ENCODE peak calls at places on chromosomes 16 and 17, in four cellular contexts. B, J, P and Z are unnamed samples.
A peak's percentile ranks its signal among the peaks of the same experiment; 100 is the strongest.

GRCh38 chr17:48733632-48734327 is 5.2 kb upstream of the HOXB13 start:
- DNase-seq in P (no peak), B (no peak), J (no peak), Z (no peak)

GRCh38 chr17:28896884-28897768 is at the start of gene FLOT2:
- DNase-seq in B (peak; percentile 48), P (peak; percentile 22), J (peak; percentile 84), Z (peak; percentile 30)

GRCh38 chr17:32588135-32588534 is 101.3 kb downstream of the CDK5R1 start:
- DNase-seq in B (no peak), P (no peak), J (no peak), Z (no peak)

GRCh38 chr16:84266451-84266850 is 26.6 kb upstream of the KCNG4 start:
- DNase-seq in B (no peak), J (peak; percentile 88), P (peak; percentile 71), Z (peak; percentile 47)

GRCh38 chr16:84294196-84295142 is at the start of gene WFDC1:
- DNase-seq in J (no peak), P (no peak), B (no peak), Z (peak; percentile 19)

GRCh38 chr16:678858-679807 is 1.1 kb upstream of the STUB1 start:
- DNase-seq in B (no peak), J (peak; percentile 75), P (peak; percentile 49), Z (peak; percentile 30)

GRCh38 chr17:71460943-71461342 is 659.9 kb upstream of the SOX9 start:
- DNase-seq in B (no peak), J (no peak), P (no peak), Z (peak; percentile 43)

GRCh38 chr17:81002409-81003361 is 11.0 kb downstream of the CHMP6 start:
- DNase-seq in J (peak; percentile 84), P (peak; percentile 64), B (no peak), Z (peak; percentile 63)

GRCh38 chr17:62319846-62320245 is 60.5 kb upstream of the EFCAB3 start:
- DNase-seq in P (no peak), J (no peak), B (no peak), Z (no peak)

DNA sequence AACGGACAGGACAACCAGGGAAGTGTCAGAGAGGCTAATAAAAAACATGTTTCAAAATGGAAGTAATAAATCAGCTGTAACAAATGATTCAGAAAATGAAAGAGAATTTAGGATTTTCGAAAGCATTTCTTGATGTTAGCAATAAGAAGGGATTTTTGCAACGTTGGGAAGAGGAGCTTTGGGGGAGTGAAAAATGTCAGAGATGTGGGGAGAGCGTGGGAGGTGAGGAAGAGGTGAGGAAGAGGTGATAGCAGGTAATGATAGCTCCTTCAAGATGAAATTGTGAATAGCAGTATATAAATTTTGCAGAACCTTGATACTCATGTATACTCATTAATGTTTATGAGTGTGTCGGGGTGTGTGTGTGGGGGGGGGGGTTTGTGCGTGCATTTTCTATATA is 76.2 kb upstream of the COX10 start:
- DNase-seq in J (no peak), B (no peak), P (no peak), Z (no peak)
- H3K9me1 ChIP-seq in J (no peaks in the 10 kb centered on the region), B (no peaks in the 10 kb centered on the region), P (no peaks in the 10 kb centered on the region), Z (no peaks in the 10 kb centered on the region)

DNA sequence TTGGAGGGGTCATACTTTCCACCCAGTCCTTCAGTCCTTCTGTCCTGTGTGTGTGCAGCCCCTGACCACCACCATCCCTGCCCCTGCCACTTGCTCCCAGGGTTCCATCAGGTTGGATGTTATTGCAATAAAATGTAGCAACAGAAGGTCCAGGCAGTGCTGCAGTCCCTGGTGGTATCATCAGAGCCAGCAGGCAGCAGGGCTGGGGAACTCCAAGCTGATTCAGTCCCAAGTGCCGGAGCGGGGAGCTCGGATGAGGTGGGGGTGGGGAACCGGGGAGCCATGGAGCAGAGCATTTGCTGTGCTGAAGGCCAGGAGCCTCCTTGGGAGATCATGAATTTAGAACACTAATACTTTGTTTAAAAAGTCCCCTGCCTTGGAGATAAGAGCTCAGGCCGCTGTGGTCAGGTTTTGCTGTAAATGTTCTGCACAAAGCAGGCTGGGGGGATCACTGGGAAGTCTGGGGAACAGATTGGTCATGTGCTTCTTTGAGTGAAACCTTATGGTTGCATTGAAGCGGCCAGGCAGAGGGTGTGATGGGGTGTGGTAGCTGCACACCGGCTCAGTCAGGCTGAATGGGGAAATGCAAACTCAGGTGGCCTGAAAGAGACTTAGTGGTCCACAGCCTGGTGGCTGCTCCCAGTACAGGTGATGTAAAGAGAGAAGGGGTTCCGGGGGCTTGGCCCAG is 225.9 kb downstream of the SEC14L1 start:
- DNase-seq in J (no peak), B (no peak), P (no peak), Z (peak; percentile 86)
- H3K9me1 ChIP-seq in J (peaks cover 11% of the 10 kb centered on the region), B (peaks cover 34% of the 10 kb centered on the region), P (no peaks in the 10 kb centered on the region), Z (peaks cover 53% of the 10 kb centered on the region)

GRCh38 chr16:88549671-88550643 is 20.2 kb upstream of the ZC3H18 start:
- DNase-seq in B (no peak), P (no peak), J (no peak), Z (no peak)
- H3K9me1 ChIP-seq in B (no peaks in the 10 kb centered on the region), P (no peaks in the 10 kb centered on the region), J (no peaks in the 10 kb centered on the region), Z (no peaks in the 10 kb centered on the region)

GRCh38 chr16:14420721-14421488 is 209.2 kb downstream of the PARN start:
- DNase-seq in B (no peak), P (no peak), J (no peak), Z (no peak)
- H3K9me1 ChIP-seq in B (no peaks in the 10 kb centered on the region), P (no peaks in the 10 kb centered on the region), J (no peaks in the 10 kb centered on the region), Z (no peaks in the 10 kb centered on the region)

DNA sequence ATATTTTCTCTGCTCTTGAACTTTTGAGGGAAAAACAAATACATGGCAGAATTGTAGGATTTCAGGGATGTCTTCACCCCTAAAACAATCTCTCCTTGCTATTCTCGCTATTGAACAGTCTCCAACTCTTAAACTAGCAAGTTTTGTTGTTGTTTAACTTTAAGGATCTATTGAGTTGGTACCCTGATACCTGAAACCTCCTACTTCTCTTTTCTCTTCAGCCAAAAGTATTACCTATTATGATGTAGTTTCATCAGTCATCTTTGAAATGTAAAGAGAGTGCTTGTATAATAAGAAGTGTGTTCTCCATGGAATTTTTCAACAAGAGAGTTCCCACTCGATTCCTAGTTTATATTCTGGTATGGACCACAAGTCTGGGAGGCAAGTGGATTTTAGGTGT is 211.6 kb upstream of the TBX2 start:
- DNase-seq in B (no peak), P (no peak), J (no peak), Z (no peak)
- H3K9me1 ChIP-seq in B (no peaks in the 10 kb centered on the region), P (no peaks in the 10 kb centered on the region), J (no peaks in the 10 kb centered on the region), Z (no peaks in the 10 kb centered on the region)

DNA sequence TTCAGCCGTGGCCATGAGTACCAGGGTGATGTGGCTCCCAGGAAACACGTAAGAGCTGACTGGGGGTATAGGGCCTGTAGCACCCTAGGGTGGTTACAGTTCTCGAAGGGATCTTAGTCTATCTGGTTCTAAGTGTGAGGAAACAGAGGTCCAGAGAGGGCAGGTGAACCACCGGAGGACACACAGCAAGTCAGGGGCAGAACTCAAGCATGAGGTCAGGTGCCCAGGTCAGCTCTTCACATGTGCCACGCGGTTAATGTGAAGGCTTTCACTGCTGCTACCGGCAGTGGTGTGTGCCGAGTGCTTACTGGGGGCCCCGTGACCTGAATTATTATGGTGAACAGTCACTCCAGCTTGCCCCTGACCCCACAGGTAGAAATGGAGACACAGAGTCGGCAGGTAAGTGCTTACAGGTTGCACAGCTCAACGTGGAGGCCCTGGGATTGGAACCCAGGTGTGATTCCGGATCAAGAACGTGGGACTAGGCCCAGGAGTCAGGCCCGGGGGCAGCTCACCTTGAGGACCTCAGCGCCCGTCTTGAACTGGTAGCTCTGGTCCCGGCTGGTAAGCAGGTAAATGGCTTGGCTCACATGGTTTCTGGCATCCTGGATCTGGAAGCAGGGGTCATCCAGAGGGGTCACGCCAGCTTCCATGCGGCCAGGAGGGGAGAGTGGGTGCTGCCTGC is 3.1 kb downstream of the ROGDI start:
- DNase-seq in J (no peak), P (no peak), B (no peak), Z (no peak)
- H3K9me1 ChIP-seq in J (no peaks in the 10 kb centered on the region), P (no peaks in the 10 kb centered on the region), B (no peaks in the 10 kb centered on the region), Z (no peaks in the 10 kb centered on the region)

DNA sequence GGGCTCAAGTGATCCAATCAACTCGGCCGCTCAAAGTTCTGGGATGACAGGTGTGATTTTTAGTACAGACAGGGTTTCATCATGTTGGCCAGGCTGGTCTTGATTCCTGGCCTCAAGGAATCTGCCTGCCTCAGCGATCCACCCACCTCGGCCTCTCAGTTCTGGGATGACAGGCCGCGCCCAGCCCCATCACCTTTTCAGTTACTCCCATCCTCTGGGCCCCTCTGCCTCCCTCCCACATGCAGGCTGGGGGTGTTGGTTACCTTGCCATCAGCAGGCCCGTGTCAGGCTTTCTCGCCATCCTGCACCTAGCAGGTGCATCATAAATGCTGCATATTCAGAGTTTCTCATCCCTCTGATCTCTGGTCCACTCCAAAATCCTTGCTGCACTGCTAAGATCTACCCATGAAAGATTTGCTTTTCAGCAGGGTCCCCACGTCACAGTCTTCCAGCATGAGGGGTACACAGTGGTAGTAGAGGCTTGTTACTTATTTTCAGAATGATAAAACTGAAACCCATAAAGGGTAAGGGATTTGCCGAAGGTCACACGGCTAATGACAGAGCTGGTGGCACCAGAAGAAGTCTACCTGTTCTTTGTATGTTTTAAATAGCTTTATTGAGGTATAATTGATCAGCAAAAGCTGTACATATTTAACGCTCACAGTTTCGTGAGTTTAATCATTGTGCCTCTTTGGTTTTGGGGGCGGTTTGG is 16.6 kb downstream of the PMM2 start:
- DNase-seq in B (no peak), J (no peak), P (no peak), Z (no peak)
- H3K9me1 ChIP-seq in B (no peaks in the 10 kb centered on the region), J (no peaks in the 10 kb centered on the region), P (no peaks in the 10 kb centered on the region), Z (no peaks in the 10 kb centered on the region)

GRCh38 chr17:82172461-82173160 is 40.0 kb downstream of the CCDC57 start:
- DNase-seq in P (no peak), J (no peak), B (no peak), Z (no peak)

GRCh38 chr17:82175951-82176350 is 36.7 kb downstream of the CCDC57 start:
- DNase-seq in J (no peak), B (no peak), P (no peak), Z (no peak)

GRCh38 chr17:82173351-82174041 is 39.1 kb downstream of the CCDC57 start:
- DNase-seq in J (peak; percentile 39), B (no peak), P (no peak), Z (no peak)

GRCh38 chr17:82177276-82177675 is 35.4 kb downstream of the CCDC57 start:
- DNase-seq in B (no peak), J (no peak), P (no peak), Z (no peak)

DNA sequence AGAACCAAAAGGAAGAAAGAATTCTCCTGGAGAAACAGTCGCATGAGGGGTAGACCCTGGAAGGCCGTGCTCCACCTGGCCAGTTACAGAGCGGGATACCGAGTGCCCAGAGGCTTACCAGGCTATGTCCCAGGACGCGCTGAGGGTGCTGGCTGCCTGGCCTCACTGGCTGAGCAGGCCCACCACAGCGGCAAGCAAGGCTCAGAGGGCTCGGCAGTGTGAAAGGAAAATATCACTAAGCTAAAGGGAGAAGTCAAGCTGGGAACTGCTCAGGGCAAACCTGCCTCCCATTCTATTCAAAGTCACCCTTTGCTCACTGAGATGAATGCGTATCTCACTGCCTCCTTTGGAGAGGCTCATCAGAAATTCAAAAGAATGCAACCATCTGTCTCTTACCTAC is 37.5 kb downstream of the CCDC57 start:
- DNase-seq in P (no peak), B (no peak), J (no peak), Z (no peak)
- H3K9me1 ChIP-seq in P (no peaks in the 10 kb centered on the region), B (no peaks in the 10 kb centered on the region), J (peaks cover 3% of the 10 kb centered on the region), Z (no peaks in the 10 kb centered on the region)